ENCODE peak calls at places on chromosomes 4 and X, in seven cellular contexts. D is activated naive CD4-positive, alpha-beta T cell treated with anti-CD3 and anti-CD28 coated beads, Interleukin-2, amount 10 ng/mL, durations not matched to agents 7 days and 5 days; N is left cardiac atrium; U is AG10803; O is stimulated activated CD4-positive, alpha-beta T cell treated with anti-CD3 and anti-CD28 coated beads, Interleukin-2, amount 100 ng/mL, for 24 hours; Z is A172; T is nephron progenitor cell. G is an unnamed sample.

GRCh38 chr4:166301266-166301665 is 428.2 kb downstream of the TLL1 start:
- DNase-seq in D (no peak), N (no peak), U (peak; percentile 3), O (no peak), Z (no peak), T (no peak), G (no peak)

GRCh38 chr4:961651-962230 is 11.6 kb downstream of the DGKQ start:
- DNase-seq in D (no peak), N (no peak), U (no peak), O (no peak), Z (no peak), T (no peak), G (no peak)

GRCh38 chr4:88908521-88908920 is 148.5 kb downstream of the FAM13A start:
- DNase-seq in D (no peak), N (no peak), U (no peak), O (no peak), Z (no peak), T (no peak), G (no peak)

GRCh38 chr4:111781611-111782010 is 363.6 kb upstream of the FAM241A start:
- DNase-seq in D (no peak), N (no peak), U (no peak), O (no peak), Z (peak; percentile 60), T (no peak), G (no peak)

GRCh38 chrX:78886550-78886949 is 58.6 kb upstream of the P2RY10 start:
- DNase-seq in D (no peak), N (no peak), U (peak; percentile 9), O (no peak), Z (no peak), T (no peak), G (peak; percentile 20)

GRCh38 chr4:68272860-68273259 is 27.4 kb upstream of the TMPRSS11B start:
- DNase-seq in D (no peak), N (no peak), U (peak; percentile 33), O (no peak), Z (no peak), T (no peak), G (no peak)

GRCh38 chr4:155620637-155621036 is 46.0 kb upstream of the GUCY1A1 start:
- DNase-seq in D (no peak), N (no peak), U (no peak), O (no peak), Z (no peak), T (no peak), G (peak; percentile 27)

GRCh38 chr4:134560728-134561127 is 359.1 kb upstream of the PABPC4L start:
- DNase-seq in D (no peak), N (no peak), U (no peak), O (no peak), Z (no peak), T (no peak), G (no peak)

GRCh38 chr4:39664828-39665731 is 26.4 kb upstream of the SMIM14 start:
- DNase-seq in D (no peak), N (no peak), U (peak; percentile 34), O (no peak), Z (no peak), T (no peak), G (peak; percentile 57)

GRCh38 chr4:47615385-47615784 is 130.3 kb downstream of the ATP10D start:
- DNase-seq in D (no peak), N (no peak), U (peak; percentile 18), O (no peak), Z (no peak), T (no peak), G (no peak)

GRCh38 chrX:24259544-24260240 is 54.2 kb downstream of the SUPT20HL2 start:
- DNase-seq in D (peak; percentile 35), N (no peak), U (peak; percentile 74), O (no peak), Z (peak; percentile 74), T (peak; percentile 32), G (peak; percentile 86)

GRCh38 chrX:21740329-21741274 is 17.3 kb downstream of the SMPX start:
- DNase-seq in D (no peak), N (peak; percentile 54), U (no peak), O (no peak), Z (no peak), T (no peak), G (no peak)

GRCh38 chrX:54237014-54237413 is 54.0 kb upstream of the FAM120C start:
- DNase-seq in D (no peak), N (no peak), U (no peak), O (no peak), Z (no peak), T (no peak), G (no peak)

GRCh38 chrX:153597351-153597750 is 1.6 kb downstream of the CCNQ start:
- DNase-seq in D (no peak), N (no peak), U (no peak), O (no peak), Z (no peak), T (no peak), G (no peak)

GRCh38 chrX:13579696-13580095 is 10.3 kb downstream of the EGFL6 start:
- DNase-seq in D (no peak), N (no peak), U (peak; percentile 1), O (no peak), Z (no peak), T (no peak), G (no peak)

GRCh38 chr4:152166567-152166966 is 369.3 kb downstream of the FBXW7 start:
- DNase-seq in D (peak; percentile 47), N (no peak), U (no peak), O (no peak), Z (no peak), T (peak; percentile 79), G (peak; percentile 13)

GRCh38 chr4:183966371-183966770 is 61.3 kb downstream of the STOX2 start:
- DNase-seq in D (no peak), N (no peak), U (no peak), O (no peak), Z (peak; percentile 59), T (no peak), G (no peak)

GRCh38 chr4:84870398-84871163 is 95.9 kb downstream of the WDFY3 start:
- DNase-seq in D (no peak), N (no peak), U (peak; percentile 30), O (no peak), Z (peak; percentile 87), T (no peak), G (peak; percentile 64)

GRCh38 chrX:134004038-134004437 is 18.6 kb upstream of the GPC3 start:
- DNase-seq in D (no peak), N (no peak), U (peak; percentile 42), O (no peak), Z (no peak), T (no peak), G (peak; percentile 68)

GRCh38 chrX:18032486-18033221 is 171.6 kb upstream of the RAI2 start:
- DNase-seq in D (no peak), N (no peak), U (no peak), O (no peak), Z (no peak), T (no peak), G (peak; percentile 1)

GRCh38 chrX:140509468-140510305 is 4.8 kb upstream of the SOX3 start:
- DNase-seq in D (no peak), N (no peak), U (no peak), O (no peak), Z (no peak), T (no peak), G (no peak)

GRCh38 chr4:61312526-61312925 is 112.4 kb downstream of the ADGRL3 start:
- DNase-seq in D (no peak), N (no peak), U (no peak), O (no peak), Z (no peak), T (no peak), G (peak; percentile 33)

GRCh38 chr4:15078682-15079642 is 76.7 kb downstream of the CPEB2 start:
- DNase-seq in D (no peak), N (no peak), U (peak; percentile 33), O (no peak), Z (no peak), T (no peak), G (peak; percentile 44)

GRCh38 chrX:154791951-154792350 is 13.3 kb downstream of the MPP1 start:
- DNase-seq in D (no peak), N (no peak), U (no peak), O (no peak), Z (no peak), T (no peak), G (no peak)

GRCh38 chrX:84259868-84260267 is 71.9 kb upstream of the RPS6KA6 start:
- DNase-seq in D (no peak), N (no peak), U (no peak), O (no peak), Z (no peak), T (no peak), G (no peak)